ENCODE peak calls at places on chromosomes 2 and 18, in nine cellular contexts. K is fibroblast of mammary gland, E is dorsolateral prefrontal cortex, U is body of pancreas, X is OCI-LY7, M is left ventricle myocardium inferior, D is A549, A is SK-N-SH, V is fibroblast of the aortic adventitia. Y is an unnamed sample.

GRCh38 chr2:84631985-84632384 is 115.7 kb downstream of the DNAH6 start:
- DNase-seq in A (no peak), X (no peak), M (no peak), U (no peak), K (no peak), E (no peak), V (no peak), D (no peak), Y (no peak)

GRCh38 chr2:85578243-85579180 is 1.1 kb downstream of the VAMP8 start:
- DNase-seq in M (peak; percentile 56), V (no peak), A (no peak), D (no peak), E (no peak), U (peak; percentile 65), K (no peak), X (peak; percentile 81), Y (peak; percentile 64)

GRCh38 chr18:77101410-77102245 is 31.0 kb downstream of the MBP start:
- DNase-seq in D (peak; percentile 86), M (peak; percentile 77), A (peak; percentile 55), E (no peak), V (peak; percentile 98), U (peak; percentile 51), K (peak; percentile 98), X (peak; percentile 44), Y (peak; percentile 72)

GRCh38 chr2:195683174-195683573 is 26.1 kb downstream of the SLC39A10 start:
- DNase-seq in A (no peak), V (peak; percentile 41), E (no peak), X (no peak), D (no peak), M (no peak), K (peak; percentile 48), U (no peak), Y (no peak)

GRCh38 chr2:220228310-220229006 is 601.0 kb downstream of the SLC4A3 start:
- DNase-seq in M (no peak), K (peak; percentile 99), X (no peak), E (no peak), V (peak; percentile 98), D (peak; percentile 60), U (no peak), A (peak; percentile 1), Y (no peak)

GRCh38 chr2:134333646-134334189 is 79.8 kb downstream of the MGAT5 start:
- DNase-seq in E (no peak), U (no peak), M (no peak), K (peak; percentile 36), X (no peak), D (no peak), A (no peak), V (peak; percentile 23), Y (no peak)

GRCh38 chr2:54704688-54705605 is 18.5 kb upstream of the EML6 start:
- DNase-seq in A (peak; percentile 61), U (no peak), D (peak; percentile 40), X (peak; percentile 81), K (peak; percentile 76), E (no peak), V (peak; percentile 88), M (no peak), Y (peak; percentile 60)

GRCh38 chr2:85990084-85990483 is 101.3 kb upstream of the ST3GAL5 start:
- DNase-seq in A (no peak), X (no peak), D (no peak), V (no peak), E (no peak), U (no peak), K (no peak), M (no peak), Y (no peak)

GRCh38 chr2:108383146-108383830 is 5.5 kb downstream of the SULT1C4 start:
- DNase-seq in K (no peak), U (no peak), E (no peak), A (no peak), V (no peak), D (no peak), M (no peak), X (peak; percentile 2), Y (no peak)
- TF ChIP-seq CTCF in K (peak; percentile 17), U (no peak), E (no peak), A (peak; percentile 26), V (no peak), D (no peak), M (no peak), X (peak; percentile 9), Y (no peak)

GRCh38 chr18:79318142-79318673 is 77.5 kb upstream of the NFATC1 start:
- DNase-seq in E (no peak), M (no peak), A (no peak), D (no peak), X (no peak), K (no peak), U (no peak), V (no peak), Y (no peak)
- TF ChIP-seq CTCF in E (no peak), M (no peak), A (no peak), D (no peak), X (no peak), K (no peak), U (no peak), V (no peak), Y (no peak)

GRCh38 chr2:18219676-18220075 is 340.8 kb downstream of the RDH14 start:
- DNase-seq in V (no peak), D (no peak), M (no peak), K (peak; percentile 5), U (no peak), E (no peak), X (no peak), A (no peak), Y (no peak)
- TF ChIP-seq CTCF in V (peak; percentile 40), D (no peak), M (no peak), K (peak; percentile 25), U (no peak), E (no peak), X (no peak), A (peak; percentile 27), Y (no peak)

GRCh38 chr2:28624798-28625701 is 126.6 kb upstream of the PPP1CB start:
- DNase-seq in X (no peak), V (peak; percentile 70), D (no peak), E (no peak), M (peak; percentile 61), A (no peak), K (no peak), U (peak; percentile 90), Y (peak; percentile 70)
- TF ChIP-seq CTCF in X (no peak), V (no peak), D (no peak), E (no peak), M (no peak), A (no peak), K (no peak), U (no peak), Y (no peak)

GRCh38 chr2:62489702-62490101 is 16.3 kb downstream of the TMEM17 start:
- DNase-seq in X (no peak), U (no peak), M (no peak), K (no peak), A (no peak), V (no peak), D (no peak), E (no peak), Y (no peak)

GRCh38 chr2:62489162-62489561 is 16.8 kb downstream of the TMEM17 start:
- DNase-seq in V (peak; percentile 87), M (no peak), X (no peak), U (no peak), E (no peak), K (peak; percentile 68), A (no peak), D (no peak), Y (no peak)

GRCh38 chr2:62485780-62486765 is 19.9 kb downstream of the TMEM17 start:
- DNase-seq in A (no peak), X (no peak), V (peak; percentile 87), E (no peak), U (no peak), M (no peak), D (no peak), K (peak; percentile 54), Y (no peak)

GRCh38 chr2:62495777-62496176 is 10.2 kb downstream of the TMEM17 start:
- DNase-seq in A (peak; percentile 34), D (no peak), M (no peak), U (no peak), X (no peak), V (no peak), E (no peak), K (no peak), Y (no peak)

GRCh38 chr2:62492048-62492447 is 13.9 kb downstream of the TMEM17 start:
- DNase-seq in K (no peak), D (no peak), X (no peak), A (no peak), U (no peak), M (no peak), V (no peak), E (no peak), Y (no peak)
- TF ChIP-seq CTCF in K (no peak), D (no peak), X (no peak), A (no peak), U (no peak), M (no peak), V (no peak), E (no peak), Y (no peak)

GRCh38 chr2:158459161-158460003 is 2.6 kb downstream of the PKP4 start:
- DNase-seq in V (peak; percentile 25), E (no peak), M (no peak), X (no peak), K (no peak), D (no peak), A (no peak), U (no peak), Y (no peak)

GRCh38 chr2:158456309-158457066 is at the start of the genes CCDC148 and PKP4:
- DNase-seq in V (peak; percentile 84), U (peak; percentile 89), D (peak; percentile 86), X (peak; percentile 92), A (peak; percentile 95), E (peak; percentile 91), K (peak; percentile 84), M (peak; percentile 89), Y (peak; percentile 95)

GRCh38 chr2:158458617-158458920 is 1.8 kb downstream of the PKP4 start:
- DNase-seq in E (no peak), X (no peak), K (no peak), A (peak; percentile 12), D (no peak), M (no peak), V (peak; percentile 38), U (no peak), Y (no peak)

GRCh38 chr2:158457092-158457825 is 507 bp downstream of the PKP4 start:
- DNase-seq in A (peak; percentile 79), K (peak; percentile 58), M (peak; percentile 70), V (peak; percentile 56), X (peak; percentile 62), D (peak; percentile 15), U (peak; percentile 56), E (peak; percentile 58), Y (peak; percentile 70)

GRCh38 chr2:158457826-158458616 is 1.3 kb downstream of the PKP4 start:
- DNase-seq in U (peak; percentile 89), E (peak; percentile 66), K (peak; percentile 20), D (peak; percentile 65), A (peak; percentile 82), X (peak; percentile 66), M (peak; percentile 72), V (peak; percentile 47), Y (no peak)
- TF ChIP-seq CTCF in U (peak; percentile 20), E (peak; percentile 43), K (no peak), D (no peak), A (peak; percentile 40), X (peak; percentile 61), M (peak; percentile 51), V (peak; percentile 24), Y (peak; percentile 36)